ENCODE peak calls at places on chromosomes 16 and 17, in six cellular contexts. S is mesenchymal stem cell, V is H1, R is mesendoderm, D is IMR-90, F is neuronal stem cell. W is an unnamed sample.

GRCh38 chr16:73213761-73214480 is 166.0 kb upstream of the ZFHX3 start:
- DNase-seq in S (no peak), V (no peak), R (no peak), D (peak), F (no peak), W (no peak)

GRCh38 chr17:65527857-65528591 is 33.4 kb downstream of the AXIN2 start:
- DNase-seq in S (no peak), V (no peak), R (no peak), D (no peak), F (no peak), W (peak)

GRCh38 chr17:4743898-4744297 is 4.2 kb upstream of the CXCL16 start:
- DNase-seq in S (no peak), V (no peak), R (no peak), D (no peak), F (no peak), W (no peak)

GRCh38 chr16:2340564-2341455 is at the start of gene ABCA3:
- DNase-seq in S (peak), V (peak), R (peak), D (peak), F (peak), W (peak)

GRCh38 chr17:45273551-45273957 is 11.7 kb upstream of the SPATA32 start:
- DNase-seq in S (no peak), V (no peak), R (no peak), D (no peak), F (no peak), W (no peak)

GRCh38 chr16:56667581-56668571 is at the start of gene MT1G:
- DNase-seq in S (no peak), V (no peak), R (no peak), D (no peak), F (no peak), W (peak)

GRCh38 chr17:6666077-6666521 is 14.5 kb downstream of the C17orf100 start:
- DNase-seq in S (peak), V (peak), R (peak), D (peak), F (peak), W (peak)

GRCh38 chr17:78176548-78177025 is 8.2 kb downstream of the SYNGR2 start:
- DNase-seq in S (peak), V (no peak), R (peak), D (peak), F (no peak), W (peak)

GRCh38 chr16:82672676-82673075 is 45.9 kb downstream of the CDH13 start:
- DNase-seq in S (no peak), V (no peak), R (no peak), D (peak), F (no peak), W (no peak)

GRCh38 chr17:19343671-19344151 is 18.8 kb downstream of the B9D1 start:
- DNase-seq in S (no peak), V (no peak), R (no peak), D (no peak), F (no peak), W (peak)

GRCh38 chr17:20201059-20201458 is 191.9 kb downstream of the SPECC1 start:
- DNase-seq in S (no peak), V (no peak), R (no peak), D (no peak), F (no peak), W (no peak)

GRCh38 chr16:29311636-29312344 is 94.7 kb downstream of the NPIPB11 start:
- DNase-seq in S (no peak), V (no peak), R (no peak), D (no peak), F (no peak), W (no peak)

GRCh38 chr17:44795928-44796327 is 34.2 kb downstream of the GJC1 start:
- DNase-seq in S (no peak), V (no peak), R (no peak), D (no peak), F (no peak), W (no peak)

GRCh38 chr16:66882702-66883101 is 2.4 kb downstream of the PDP2 start:
- DNase-seq in S (no peak), V (no peak), R (no peak), D (no peak), F (no peak), W (no peak)

GRCh38 chr16:66880288-66881013 is at the start of gene PDP2:
- DNase-seq in S (peak), V (peak), R (peak), D (peak), F (peak), W (peak)

GRCh38 chr16:66881560-66881959 is 1.2 kb downstream of the PDP2 start:
- DNase-seq in S (no peak), V (no peak), R (no peak), D (no peak), F (no peak), W (no peak)

GRCh38 chr16:66881964-66882508 is 1.7 kb downstream of the PDP2 start:
- DNase-seq in S (no peak), V (no peak), R (no peak), D (no peak), F (no peak), W (no peak)

GRCh38 chr16:66881014-66881417 is 701 bp downstream of the PDP2 start:
- DNase-seq in S (peak), V (no peak), R (no peak), D (no peak), F (peak), W (no peak)
- H2BK5ac ChIP-seq in S (no peak), V (peak), R (no peak), D (no peak), F (peak), W (no peak)

GRCh38 chr16:69532761-69533459 is 32.9 kb upstream of the NFAT5 start:
- DNase-seq in S (no peak), V (no peak), R (no peak), D (no peak), F (no peak), W (no peak)

GRCh38 chr16:69534720-69535119 is 31.0 kb upstream of the NFAT5 start:
- DNase-seq in S (no peak), V (no peak), R (no peak), D (no peak), F (no peak), W (no peak)

GRCh38 chr16:69526831-69527655 is 38.7 kb upstream of the NFAT5 start:
- DNase-seq in S (no peak), V (no peak), R (no peak), D (no peak), F (no peak), W (no peak)

GRCh38 chr16:69535123-69536050 is 30.4 kb upstream of the NFAT5 start:
- DNase-seq in S (peak), V (no peak), R (peak), D (peak), F (no peak), W (no peak)

GRCh38 chr16:69531988-69532387 is 33.8 kb upstream of the NFAT5 start:
- DNase-seq in S (no peak), V (no peak), R (no peak), D (no peak), F (no peak), W (no peak)
- H2BK5ac ChIP-seq in S (no peak), V (no peak), R (no peak), D (peak), F (no peak), W (no peak)

GRCh38 chr16:86635181-86635580 is 56.8 kb downstream of the FOXL1 start:
- DNase-seq in S (no peak), V (no peak), R (no peak), D (no peak), F (no peak), W (no peak)
- H2BK5ac ChIP-seq in S (no peak), V (no peak), R (no peak), D (no peak), F (no peak), W (no peak)

DNA sequence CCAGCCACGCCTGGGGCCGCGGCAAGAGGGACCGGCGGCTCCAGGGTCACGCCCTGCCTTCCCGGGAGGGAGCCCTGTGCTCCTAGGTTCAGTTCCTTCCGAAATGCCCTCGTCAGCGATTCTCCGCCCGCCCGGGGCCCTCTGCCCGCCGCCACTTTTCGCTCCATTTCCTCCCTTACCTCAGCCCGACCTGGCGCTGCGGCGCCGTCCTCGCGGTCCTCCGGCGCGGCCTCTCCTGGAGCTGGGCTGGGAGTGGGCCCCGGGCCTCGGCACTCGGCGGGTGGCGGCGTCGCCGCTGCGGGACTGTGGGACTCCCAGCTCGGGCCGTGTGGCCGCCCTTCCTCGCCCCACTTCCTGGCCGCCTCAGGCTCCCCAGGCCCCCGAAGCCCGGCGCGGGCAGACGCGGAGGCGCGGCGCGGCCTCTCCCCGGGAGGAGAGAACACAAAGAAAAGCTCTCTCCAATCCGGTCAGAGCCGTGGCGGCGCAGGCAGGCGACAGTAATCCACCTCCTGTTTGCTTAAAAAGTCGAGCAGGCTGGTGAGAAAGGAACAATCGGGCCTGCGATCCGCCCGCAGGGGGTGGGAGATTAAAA is 1.6 kb downstream of the BAHCC1 start:
- DNase-seq in S (peak), V (no peak), R (peak), D (no peak), F (no peak), W (peak)
- H2BK5ac ChIP-seq in S (peak), V (peak), R (peak), D (peak), F (peak), W (no peak)

DNA sequence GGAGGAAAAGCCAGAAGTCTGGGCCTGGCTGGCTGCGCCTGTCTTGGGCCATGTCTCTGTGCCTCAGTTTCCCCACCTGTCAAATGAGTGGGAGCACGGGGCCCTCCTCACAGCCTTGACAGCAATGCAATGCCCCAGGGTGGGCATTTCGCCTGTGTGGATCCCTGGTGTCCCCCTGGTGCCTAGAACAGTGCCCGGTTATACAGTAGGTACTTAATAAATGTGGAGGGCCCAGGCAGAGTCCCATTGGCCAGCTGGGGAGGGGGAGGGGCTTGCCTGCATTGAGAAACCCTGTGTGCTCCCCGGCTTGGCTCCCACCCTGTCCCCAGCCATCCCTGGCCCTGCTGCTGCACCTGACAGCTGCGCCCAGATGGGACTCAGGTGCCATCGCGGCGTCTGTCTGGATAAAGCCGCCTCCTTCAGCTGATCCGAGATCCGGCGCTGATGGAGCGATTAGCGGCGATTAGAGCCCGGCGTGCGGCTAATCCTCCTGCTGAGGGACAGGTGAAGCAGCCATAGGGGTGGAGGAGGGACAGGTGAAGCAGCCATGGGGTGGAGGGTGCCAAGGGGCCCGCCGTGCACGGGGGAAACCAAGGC is 12.4 kb downstream of the ZFPM1 start:
- DNase-seq in S (no peak), V (no peak), R (no peak), D (no peak), F (no peak), W (no peak)
- H2BK5ac ChIP-seq in S (no peak), V (no peak), R (no peak), D (no peak), F (peak), W (no peak)

GRCh38 chr17:59367657-59368045 is 36.2 kb downstream of the YPEL2 start:
- DNase-seq in S (peak), V (no peak), R (peak), D (no peak), F (no peak), W (no peak)

GRCh38 chr17:59365383-59365981 is 34.0 kb downstream of the YPEL2 start:
- DNase-seq in S (no peak), V (no peak), R (peak), D (no peak), F (peak), W (no peak)

GRCh38 chr17:59366040-59366757 is 34.7 kb downstream of the YPEL2 start:
- DNase-seq in S (peak), V (peak), R (peak), D (no peak), F (peak), W (peak)

GRCh38 chr17:59368218-59368857 is 36.9 kb downstream of the YPEL2 start:
- DNase-seq in S (peak), V (no peak), R (no peak), D (no peak), F (no peak), W (no peak)

GRCh38 chr17:59366773-59367656 is 35.6 kb downstream of the YPEL2 start:
- DNase-seq in S (peak), V (no peak), R (peak), D (peak), F (no peak), W (no peak)
- H2BK5ac ChIP-seq in S (no peak), V (no peak), R (peak), D (no peak), F (no peak), W (no peak)